ENCODE peak calls at places on chromosome 14, in four cellular contexts. H is SK-N-SH, K is GM12878, Z is A549. S is an unnamed sample.
A peak's percentile ranks its signal among the peaks of the same experiment; 100 is the strongest.

GRCh38 chr14:35378638-35379568 is 25.6 kb downstream of the NFKBIA start:
- DNase-seq in Z (no peak), K (no peak), H (no peak), S (no peak)

GRCh38 chr14:92719890-92720323 is 28.5 kb downstream of the LGMN start:
- DNase-seq in H (no peak), Z (peak; percentile 89), K (no peak), S (no peak)

GRCh38 chr14:100552524-100553125 is 34.6 kb downstream of the BEGAIN start:
- DNase-seq in K (no peak), H (no peak), Z (no peak), S (no peak)

GRCh38 chr14:30223385-30223785 is 295.7 kb upstream of the PRKD1 start:
- DNase-seq in K (no peak), Z (peak; percentile 46), H (no peak), S (peak; percentile 71)

GRCh38 chr14:73133795-73134194 is 2.5 kb upstream of the PSEN1 start:
- DNase-seq in H (no peak), K (no peak), Z (no peak), S (no peak)

GRCh38 chr14:21989090-21989489 is 315.5 kb upstream of the OR4E1 start:
- DNase-seq in H (no peak), Z (peak; percentile 29), K (no peak), S (no peak)

GRCh38 chr14:60654303-60654925 is 5.1 kb upstream of the SIX1 start:
- DNase-seq in H (peak; percentile 44), K (no peak), Z (no peak), S (no peak)

GRCh38 chr14:89240414-89240813 is 176.6 kb downstream of the FOXN3 start:
- DNase-seq in Z (no peak), H (no peak), K (no peak), S (no peak)

GRCh38 chr14:97456958-97457357 is 659.8 kb downstream of the VRK1 start:
- DNase-seq in K (no peak), H (no peak), Z (no peak), S (no peak)

GRCh38 chr14:83632375-83632774 is 1897.6 kb upstream of the FLRT2 start:
- DNase-seq in H (no peak), Z (no peak), K (no peak), S (no peak)

GRCh38 chr14:70189678-70190077 is 927 bp upstream of the SLC8A3 start:
- DNase-seq in K (no peak), H (peak; percentile 52), Z (no peak), S (no peak)

GRCh38 chr14:87888136-87888999 is 104.6 kb downstream of the GALC start:
- DNase-seq in H (peak; percentile 12), Z (peak; percentile 31), K (no peak), S (peak; percentile 14)

GRCh38 chr14:64806202-64806861 is 73.4 kb downstream of the SPTB start:
- DNase-seq in Z (peak; percentile 91), H (no peak), K (no peak), S (peak; percentile 28)

GRCh38 chr14:95784137-95784536 is 70.2 kb upstream of the TCL1A start:
- DNase-seq in H (no peak), K (no peak), Z (no peak), S (peak; percentile 16)

GRCh38 chr14:44914849-44915248 is 46.9 kb downstream of the KLHL28 start:
- DNase-seq in K (no peak), H (no peak), Z (peak; percentile 14), S (peak; percentile 45)

GRCh38 chr14:95515080-95515489 is 1.4 kb downstream of the SYNE3 start:
- DNase-seq in H (peak; percentile 70), K (no peak), Z (no peak), S (no peak)

GRCh38 chr14:56057071-56057865 is 60.9 kb upstream of the PELI2 start:
- DNase-seq in H (no peak), K (no peak), Z (no peak), S (no peak)

GRCh38 chr14:69708586-69709169 is 58.3 kb upstream of the SRSF5 start:
- DNase-seq in K (no peak), Z (peak; percentile 40), H (peak; percentile 51), S (peak; percentile 41)

GRCh38 chr14:93316716-93317115 is 16.1 kb downstream of the BTBD7 start:
- DNase-seq in K (no peak), H (no peak), Z (no peak), S (no peak)

GRCh38 chr14:33642641-33643342 is 308.1 kb downstream of the EGLN3 start:
- DNase-seq in H (no peak), Z (no peak), K (no peak), S (no peak)

GRCh38 chr14:47179906-47180305 is 495.5 kb downstream of the MDGA2 start:
- DNase-seq in H (no peak), K (no peak), Z (no peak), S (no peak)

GRCh38 chr14:100450049-100450448 is 126.9 kb downstream of the SLC25A47 start:
- DNase-seq in Z (no peak), K (no peak), H (no peak), S (no peak)

GRCh38 chr14:72000907-72001306 is 68.7 kb downstream of the RGS6 start:
- DNase-seq in H (no peak), K (peak; percentile 34), Z (no peak), S (no peak)

GRCh38 chr14:88660056-88660455 is 97.2 kb downstream of the ZC3H14 start:
- DNase-seq in K (no peak), Z (no peak), H (no peak), S (peak; percentile 27)

GRCh38 chr14:95835331-95835730 is 41.3 kb upstream of the TUNAR start:
- DNase-seq in Z (no peak), K (no peak), H (no peak), S (peak; percentile 5)

GRCh38 chr14:99447739-99448138 is 32.9 kb downstream of the SETD3 start:
- DNase-seq in K (no peak), H (no peak), Z (no peak), S (no peak)

GRCh38 chr14:27278341-27278740 is 680.5 kb upstream of the NOVA1 start:
- DNase-seq in H (no peak), K (no peak), Z (no peak), S (no peak)

GRCh38 chr14:52834440-52834842 is 43.0 kb upstream of the GNPNAT1 start:
- DNase-seq in Z (peak; percentile 68), K (no peak), H (peak; percentile 38), S (no peak)

GRCh38 chr14:105461903-105462302 is 12.7 kb upstream of the CRIP2 start:
- DNase-seq in H (no peak), K (no peak), Z (no peak), S (no peak)

GRCh38 chr14:105460116-105460515 is 14.5 kb upstream of the CRIP2 start:
- DNase-seq in H (no peak), Z (no peak), K (no peak), S (no peak)

GRCh38 chr14:105458010-105458409 is 16.6 kb upstream of the CRIP2 start:
- DNase-seq in H (no peak), K (no peak), Z (no peak), S (no peak)

GRCh38 chr14:105458571-105458970 is 16.1 kb upstream of the CRIP2 start:
- DNase-seq in H (no peak), Z (no peak), K (no peak), S (no peak)

DNA sequence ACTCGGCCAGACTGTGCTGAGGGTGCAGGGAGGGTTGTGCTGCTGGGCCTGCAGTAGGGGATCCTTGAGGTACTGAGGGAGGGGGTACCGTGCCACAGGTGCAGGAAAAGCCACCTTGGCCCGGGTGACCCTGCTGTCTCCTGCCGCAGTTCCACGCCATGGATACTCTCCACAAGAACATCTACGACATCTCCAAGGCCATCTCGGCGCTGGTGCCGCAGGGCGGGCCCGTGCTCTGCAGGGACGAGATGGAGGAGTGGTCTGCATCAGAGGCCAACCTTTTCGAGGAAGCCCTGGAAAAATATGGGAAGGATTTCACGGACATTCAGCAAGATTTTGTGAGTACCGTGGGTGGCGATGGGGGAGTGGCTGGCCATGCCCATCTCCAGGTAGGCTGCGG is 14.0 kb upstream of the CRIP2 start:
- DNase-seq in Z (no peak), K (no peak), H (no peak), S (no peak)
- TF ChIP-seq PBX3 in Z (no peak), K (no peak), H (no peak), S (no peak)

GRCh38 chr14:106522990-106523389 is 996.6 kb downstream of the TMEM121 start:
- DNase-seq in K (no peak), Z (no peak), H (no peak), S (no peak)
- H3K9me3 ChIP-seq in K (peaks cover 2% of the 10 kb centered on the region), Z (no peaks in the 10 kb centered on the region), H (no peaks in the 10 kb centered on the region), S (peaks cover 6% of the 10 kb centered on the region)

DNA sequence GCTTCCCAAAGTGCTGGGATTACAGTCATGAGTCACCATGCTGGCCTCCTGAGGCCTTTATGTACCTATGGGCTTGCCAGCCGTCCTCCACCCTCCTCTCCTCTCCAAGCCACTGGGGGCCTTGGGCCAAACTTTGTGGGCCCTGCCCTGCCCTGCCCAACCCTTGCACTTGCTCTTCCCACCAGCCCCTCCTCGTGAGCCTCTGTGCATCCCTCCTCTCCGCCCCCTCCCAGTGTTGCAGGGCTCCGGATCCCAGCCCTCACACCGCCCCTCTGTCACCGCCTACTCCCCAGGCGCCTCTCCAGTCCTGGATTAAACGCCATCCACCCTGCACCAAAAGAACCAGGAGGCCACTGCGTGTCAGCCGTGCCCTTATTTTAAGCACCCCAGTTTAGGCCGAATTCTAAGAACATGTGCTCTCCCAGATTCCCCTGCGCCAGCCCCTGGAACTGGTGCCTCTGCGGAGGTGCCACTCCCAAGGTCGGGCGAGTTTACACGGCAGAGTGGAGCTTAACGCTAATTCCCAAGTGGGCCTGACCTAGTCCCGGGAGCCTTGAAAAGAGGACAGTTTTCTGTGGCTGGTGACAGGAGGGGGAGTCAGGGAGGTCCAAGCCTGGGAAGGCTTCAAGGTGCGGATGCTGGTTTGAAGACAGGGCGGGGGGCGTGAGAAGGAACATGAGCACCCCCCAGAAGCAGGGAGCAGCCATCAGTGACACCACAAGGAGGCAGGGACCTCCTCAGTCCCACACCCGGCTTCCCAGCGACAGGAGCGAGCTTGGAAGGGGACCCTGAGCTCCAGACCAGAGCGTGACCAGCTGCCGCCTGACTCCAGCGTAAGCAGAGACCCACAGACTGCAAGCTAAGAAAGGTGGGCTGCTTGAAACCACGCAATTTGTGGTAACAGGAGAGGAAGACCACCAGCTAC is 21.2 kb upstream of the CDCA4 start:
- DNase-seq in Z (peak; percentile 36), K (no peak), H (no peak), S (no peak)
- TF ChIP-seq PBX3 in Z (no peak), K (no peak), H (no peak), S (no peak)

GRCh38 chr14:20197459-20197858 is 6.8 kb downstream of the OR11G2 start:
- DNase-seq in Z (no peak), K (no peak), H (no peak), S (no peak)

GRCh38 chr14:20190596-20190995 is at the start of gene OR11G2:
- DNase-seq in H (no peak), Z (no peak), K (no peak), S (no peak)

GRCh38 chr14:20191396-20191795 is 700 bp downstream of the OR11G2 start:
- DNase-seq in H (no peak), K (no peak), Z (no peak), S (no peak)

GRCh38 chr14:20195911-20196310 is 5.2 kb downstream of the OR11G2 start:
- DNase-seq in K (no peak), H (no peak), Z (no peak), S (no peak)

GRCh38 chr14:20194101-20194500 is 3.4 kb downstream of the OR11G2 start:
- DNase-seq in H (no peak), Z (no peak), K (no peak), S (no peak)
- H3K9me3 ChIP-seq in H (no peaks in the 10 kb centered on the region), Z (no peaks in the 10 kb centered on the region), K (no peaks in the 10 kb centered on the region), S (no peaks in the 10 kb centered on the region)

S was measured in HepG2.